ENCODE peak calls at places on chromosomes 7 and 10, in five cellular contexts. L is HCT116, C is PC-3, H is fibroblast of lung, W is hepatocyte. E is an unnamed sample.

GRCh38 chr10:101075775-101076174 is 14.0 kb downstream of the KAZALD1 start:
- DNase-seq in L (no peak), C (no peak), H (no peak), W (no peak), E (no peak)

GRCh38 chr7:77866791-77867190 is 68.2 kb downstream of the PHTF2 start:
- DNase-seq in L (no peak), C (peak; percentile 44), H (peak; percentile 62), W (peak; percentile 25), E (peak; percentile 37)

GRCh38 chr10:119270893-119271361 is 63.6 kb downstream of the GRK5 start:
- DNase-seq in L (peak; percentile 41), C (peak; percentile 50), H (peak; percentile 78), W (peak; percentile 88), E (no peak)

GRCh38 chr10:12811725-12812310 is 189.7 kb downstream of the CCDC3 start:
- DNase-seq in L (no peak), C (no peak), H (no peak), W (no peak), E (no peak)

GRCh38 chr7:131161103-131161502 is 166.6 kb upstream of the MKLN1 start:
- DNase-seq in L (no peak), C (no peak), H (no peak), W (no peak), E (no peak)

GRCh38 chr10:29804025-29804852 is 169.5 kb upstream of the SVIL start:
- DNase-seq in L (peak; percentile 66), C (peak; percentile 97), H (peak; percentile 95), W (peak; percentile 45), E (no peak)

GRCh38 chr10:100683004-100683403 is 62.4 kb upstream of the PAX2 start:
- DNase-seq in L (no peak), C (no peak), H (no peak), W (no peak), E (no peak)

GRCh38 chr7:17298102-17298839 is at the start of gene AHR:
- DNase-seq in L (peak; percentile 88), C (peak; percentile 89), H (peak; percentile 97), W (peak; percentile 95), E (peak; percentile 84)

GRCh38 chr10:33273295-33274002 is 61.0 kb downstream of the NRP1 start:
- DNase-seq in L (no peak), C (peak; percentile 100), H (peak; percentile 99), W (peak; percentile 42), E (peak; percentile 56)

GRCh38 chr10:72277996-72278667 is 4.4 kb downstream of the DDIT4 start:
- DNase-seq in L (no peak), C (no peak), H (peak; percentile 52), W (no peak), E (no peak)
- H3K4me3 ChIP-seq in L (no peak overlapping the region), C (no peak overlapping the region), H (no peak overlapping the region), W (no peak overlapping the region), E (no peak overlapping the region)

GRCh38 chr7:6271091-6271658 is 1.2 kb downstream of the CYTH3 start:
- DNase-seq in L (no peak), C (peak; percentile 68), H (peak; percentile 62), W (peak; percentile 54), E (no peak)
- TF ChIP-seq EZH2 in L (no peak), C (no peak), H (no peak), W (no peak), E (no peak)

GRCh38 chr7:1024876-1025746 is 19.2 kb upstream of the GPR146 start:
- DNase-seq in L (no peak), C (no peak), H (no peak), W (no peak), E (no peak)

GRCh38 chr7:1025747-1026581 is 18.4 kb upstream of the GPR146 start:
- DNase-seq in L (no peak), C (no peak), H (no peak), W (no peak), E (no peak)

GRCh38 chr7:1022356-1022755 is 22.0 kb upstream of the GPR146 start:
- DNase-seq in L (no peak), C (no peak), H (no peak), W (no peak), E (no peak)

GRCh38 chr7:1022801-1023465 is 21.4 kb upstream of the GPR146 start:
- DNase-seq in L (no peak), C (no peak), H (no peak), W (no peak), E (no peak)

GRCh38 chr7:1024331-1024761 is 20.0 kb upstream of the GPR146 start:
- DNase-seq in L (no peak), C (no peak), H (no peak), W (no peak), E (no peak)
- H3K4me3 ChIP-seq in L (no peak overlapping the region), C (no peak overlapping the region), H (no peak overlapping the region), W (no peak overlapping the region), E (no peak overlapping the region)

DNA sequence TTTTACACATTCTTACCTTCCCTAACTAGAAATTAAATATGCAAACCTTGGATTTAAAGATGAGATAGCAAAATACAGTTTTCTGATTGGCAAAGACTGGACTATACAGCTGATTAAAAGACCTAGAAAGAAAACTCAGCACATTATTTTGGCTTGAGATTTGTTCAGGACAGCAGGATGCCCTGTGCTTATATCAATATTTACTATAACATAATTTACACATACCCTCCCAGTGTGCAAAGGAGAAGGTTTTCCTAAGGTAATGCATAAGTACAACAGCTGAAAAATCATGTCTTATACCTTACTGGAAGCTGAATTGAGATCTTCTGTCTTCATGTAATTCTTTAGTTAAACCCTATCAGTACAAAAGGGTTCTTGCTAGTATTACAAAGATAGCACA is 458.6 kb downstream of the PARD3 start:
- DNase-seq in L (no peak), C (no peak), H (no peak), W (no peak), E (no peak)
- TF ChIP-seq EZH2 in L (no peak), C (no peak), H (no peak), W (no peak), E (no peak)

DNA sequence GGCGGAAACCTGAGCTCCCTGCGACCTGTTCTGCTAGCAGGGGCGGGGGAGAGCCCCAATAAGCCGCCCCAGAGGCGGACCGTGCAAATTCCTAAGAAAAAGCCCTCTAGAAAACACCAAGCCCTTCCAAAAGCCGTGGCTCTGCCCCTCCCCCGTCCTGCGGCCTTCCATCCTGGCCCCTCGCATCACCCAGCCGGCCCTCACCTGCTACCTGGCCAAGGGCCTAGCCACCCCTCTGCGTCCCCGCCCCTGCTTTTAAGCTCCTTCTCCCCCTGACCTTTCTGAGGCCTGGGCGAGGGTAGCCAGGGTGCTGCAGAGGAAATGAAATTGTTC is 24.9 kb downstream of the SKIDA1 start:
- DNase-seq in L (no peak), C (no peak), H (no peak), W (no peak), E (no peak)
- H3K4me3 ChIP-seq in L (no peak overlapping the region), C (no peak overlapping the region), H (no peak overlapping the region), W (no peak overlapping the region), E (no peak overlapping the region)